ENCODE peak calls at places on chromosomes 5 and 9, in eight cellular contexts. P is breast epithelium; T is AG09309; X is CD4-positive, CD25-positive, alpha-beta regulatory T cell; S is esophagus squamous epithelium; W is CD8-positive, alpha-beta T cell; M is cardiac fibroblast; J is CD4-positive, alpha-beta memory T cell. A is an unnamed sample.

GRCh38 chr5:154813158-154813557 is 37.2 kb downstream of the FAXDC2 start:
- DNase-seq in J (no peak), P (no peak), X (no peak), W (no peak), M (no peak), T (no peak), S (no peak), A (no peak)

GRCh38 chr5:54867310-54867944 is 118.0 kb downstream of the ESM1 start:
- DNase-seq in W (no peak), P (no peak), J (no peak), T (no peak), X (no peak), M (peak; percentile 82), S (no peak), A (peak; percentile 59)

GRCh38 chr5:103993028-103993427 is 430.4 kb upstream of the NUDT12 start:
- DNase-seq in M (no peak), T (no peak), X (no peak), S (no peak), J (no peak), P (no peak), W (no peak), A (no peak)

GRCh38 chr9:133112361-133113026 is 8.5 kb downstream of the RALGDS start:
- DNase-seq in P (no peak), X (peak; percentile 39), W (no peak), S (no peak), M (no peak), J (peak; percentile 84), T (no peak), A (no peak)

GRCh38 chr9:134011401-134011800 is 13.9 kb upstream of the BRD3OS start:
- DNase-seq in M (no peak), P (no peak), X (no peak), J (no peak), T (no peak), W (no peak), S (no peak), A (no peak)

GRCh38 chr5:151902215-151902614 is 22.4 kb downstream of the GLRA1 start:
- DNase-seq in S (no peak), T (no peak), X (no peak), P (no peak), J (no peak), M (no peak), W (no peak), A (no peak)

GRCh38 chr5:17050236-17050635 is 114.1 kb upstream of the MYO10 start:
- DNase-seq in W (no peak), S (no peak), P (no peak), M (no peak), T (no peak), J (no peak), X (no peak), A (no peak)

GRCh38 chr9:69546265-69546664 is 125.9 kb downstream of the APBA1 start:
- DNase-seq in T (no peak), X (no peak), P (no peak), S (no peak), M (peak; percentile 15), W (no peak), J (no peak), A (no peak)

GRCh38 chr9:16431666-16432065 is 438.8 kb downstream of the BNC2 start:
- DNase-seq in J (no peak), S (no peak), P (no peak), X (no peak), M (no peak), T (no peak), W (no peak), A (no peak)

GRCh38 chr9:16434522-16434921 is 435.9 kb downstream of the BNC2 start:
- DNase-seq in T (peak; percentile 37), X (no peak), J (no peak), S (no peak), M (no peak), P (no peak), W (no peak), A (no peak)

DNA sequence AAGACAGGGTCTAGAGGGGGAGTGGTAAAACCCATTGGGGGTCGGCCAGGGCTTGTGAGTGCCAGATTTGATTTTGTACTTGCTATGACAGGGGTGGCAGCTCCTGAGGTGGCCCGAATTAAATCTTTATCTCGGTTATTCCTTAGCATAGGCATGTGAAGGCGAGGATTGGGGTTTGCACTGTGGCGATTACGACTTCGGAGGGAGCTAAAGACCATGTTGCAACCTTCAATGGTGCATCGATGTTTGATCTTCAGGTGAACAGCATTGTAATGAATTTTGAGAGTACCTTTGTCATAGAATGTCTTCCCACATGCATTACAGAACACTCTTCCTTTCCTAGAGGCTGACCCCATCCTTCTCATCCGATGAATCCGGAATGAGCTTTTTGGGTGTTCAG is 433.9 kb downstream of the BNC2 start:
- DNase-seq in M (no peak), P (no peak), S (no peak), X (no peak), T (no peak), J (no peak), W (no peak), A (no peak)
- H3K4me3 ChIP-seq in M (no peak overlapping the region), P (no peak overlapping the region), S (no peak overlapping the region), X (no peak overlapping the region), T (no peak overlapping the region), J (no peak overlapping the region), W (no peak overlapping the region), A (no peak overlapping the region)

GRCh38 chr5:37837101-37838032 is 2.5 kb downstream of the GDNF start:
- DNase-seq in M (peak; percentile 77), T (no peak), J (no peak), S (no peak), W (no peak), P (peak; percentile 65), X (no peak), A (no peak)

GRCh38 chr5:37836173-37837100 is 3.4 kb downstream of the GDNF start:
- DNase-seq in X (no peak), J (no peak), M (peak; percentile 40), S (no peak), T (no peak), W (no peak), P (no peak), A (no peak)

GRCh38 chr5:37838933-37839341 is 904 bp downstream of the GDNF start:
- DNase-seq in X (no peak), S (no peak), P (no peak), W (no peak), J (no peak), M (no peak), T (no peak), A (no peak)

GRCh38 chr5:37839441-37840035 is 303 bp downstream of the GDNF start:
- DNase-seq in T (no peak), P (no peak), X (no peak), M (peak; percentile 68), J (no peak), W (no peak), S (no peak), A (no peak)

DNA sequence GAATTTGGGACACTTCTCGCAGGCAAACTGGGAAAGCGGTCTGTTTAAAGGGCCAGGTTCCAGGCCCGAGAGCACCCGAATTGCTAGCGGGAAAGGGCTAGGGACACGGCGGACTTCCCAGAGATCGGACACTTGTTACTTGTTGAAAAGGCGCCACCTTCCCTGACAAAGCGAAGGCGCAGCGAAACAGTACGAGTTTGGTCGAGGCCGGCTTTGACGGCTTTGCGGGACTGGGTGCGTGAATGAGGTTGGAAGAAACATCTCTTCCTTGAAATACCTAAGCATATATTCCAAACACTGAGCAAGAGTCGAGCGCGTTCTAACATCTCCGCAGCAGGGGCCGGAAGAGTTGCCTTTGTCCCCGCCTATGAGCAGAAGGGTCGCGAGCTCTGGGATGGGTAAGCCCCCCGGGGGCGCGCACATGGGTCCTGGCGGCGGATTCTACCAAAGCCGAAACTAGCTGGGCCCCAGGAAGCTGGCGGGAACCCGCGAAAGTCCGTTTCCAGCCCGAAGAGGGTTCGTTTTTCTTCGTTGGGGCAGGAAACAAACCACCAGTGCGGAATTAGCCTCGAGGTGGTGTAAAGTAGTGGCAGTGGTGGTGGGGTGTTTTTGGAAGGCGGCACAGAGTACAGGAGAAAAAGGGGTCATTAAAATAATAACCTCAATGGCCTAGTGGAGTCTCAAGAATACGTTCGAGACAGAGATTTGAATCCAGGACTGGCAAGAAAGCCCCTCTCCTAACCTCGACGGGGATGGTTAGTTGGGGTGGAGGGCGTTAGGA is 1.5 kb downstream of the GDNF start:
- DNase-seq in M (peak; percentile 27), S (no peak), W (no peak), X (no peak), T (no peak), P (no peak), J (no peak), A (no peak)
- H3K4me3 ChIP-seq in M (peak overlapping the region; percentile 38), S (no peak overlapping the region), W (no peak overlapping the region), X (no peak overlapping the region), T (peak overlapping the region; percentile 93), P (peak overlapping the region; percentile 74), J (no peak overlapping the region), A (no peak overlapping the region)

GRCh38 chr9:34652608-34653007 is 623 bp downstream of the IL11RA start:
- DNase-seq in W (no peak), X (no peak), T (no peak), J (no peak), S (no peak), M (peak; percentile 31), P (no peak), A (no peak)

GRCh38 chr9:34651876-34652602 is at the start of gene IL11RA:
- DNase-seq in T (peak; percentile 59), J (peak; percentile 67), W (no peak), X (no peak), P (peak; percentile 75), M (peak; percentile 91), S (no peak), A (no peak)

GRCh38 chr9:34653131-34653530 is 1.1 kb downstream of the IL11RA start:
- DNase-seq in M (peak; percentile 74), T (no peak), P (no peak), J (no peak), X (no peak), S (no peak), W (no peak), A (no peak)

GRCh38 chr9:34650816-34651215 is 1.2 kb upstream of the IL11RA start:
- DNase-seq in J (no peak), W (no peak), S (no peak), X (no peak), M (peak; percentile 65), P (no peak), T (no peak), A (no peak)

DNA sequence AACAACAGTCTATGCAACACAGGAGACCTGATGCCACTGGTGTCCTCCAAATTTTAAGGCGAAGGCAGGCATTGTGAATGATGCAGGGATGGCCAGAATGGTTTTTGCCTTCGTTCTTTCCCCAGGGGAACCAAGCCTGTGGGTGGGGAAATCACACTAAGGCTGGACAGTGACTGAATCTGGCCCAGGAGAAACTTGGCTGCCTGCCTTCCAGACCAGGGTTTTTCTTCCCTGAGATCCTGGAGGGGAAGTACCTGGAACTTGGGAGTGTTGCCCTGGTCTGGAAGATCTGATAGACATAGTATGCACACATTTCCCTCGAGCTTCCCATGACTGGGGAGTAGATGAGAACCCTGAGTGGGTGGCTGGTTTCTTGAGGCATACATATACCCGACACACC is 699 bp upstream of the IL11RA start:
- DNase-seq in P (no peak), J (no peak), S (no peak), X (no peak), W (no peak), T (no peak), M (peak; percentile 64), A (no peak)
- H3K4me3 ChIP-seq in P (peak overlapping the region; percentile 69), J (no peak overlapping the region), S (no peak overlapping the region), X (no peak overlapping the region), W (no peak overlapping the region), T (peak overlapping the region; percentile 49), M (no peak overlapping the region), A (no peak overlapping the region)

DNA sequence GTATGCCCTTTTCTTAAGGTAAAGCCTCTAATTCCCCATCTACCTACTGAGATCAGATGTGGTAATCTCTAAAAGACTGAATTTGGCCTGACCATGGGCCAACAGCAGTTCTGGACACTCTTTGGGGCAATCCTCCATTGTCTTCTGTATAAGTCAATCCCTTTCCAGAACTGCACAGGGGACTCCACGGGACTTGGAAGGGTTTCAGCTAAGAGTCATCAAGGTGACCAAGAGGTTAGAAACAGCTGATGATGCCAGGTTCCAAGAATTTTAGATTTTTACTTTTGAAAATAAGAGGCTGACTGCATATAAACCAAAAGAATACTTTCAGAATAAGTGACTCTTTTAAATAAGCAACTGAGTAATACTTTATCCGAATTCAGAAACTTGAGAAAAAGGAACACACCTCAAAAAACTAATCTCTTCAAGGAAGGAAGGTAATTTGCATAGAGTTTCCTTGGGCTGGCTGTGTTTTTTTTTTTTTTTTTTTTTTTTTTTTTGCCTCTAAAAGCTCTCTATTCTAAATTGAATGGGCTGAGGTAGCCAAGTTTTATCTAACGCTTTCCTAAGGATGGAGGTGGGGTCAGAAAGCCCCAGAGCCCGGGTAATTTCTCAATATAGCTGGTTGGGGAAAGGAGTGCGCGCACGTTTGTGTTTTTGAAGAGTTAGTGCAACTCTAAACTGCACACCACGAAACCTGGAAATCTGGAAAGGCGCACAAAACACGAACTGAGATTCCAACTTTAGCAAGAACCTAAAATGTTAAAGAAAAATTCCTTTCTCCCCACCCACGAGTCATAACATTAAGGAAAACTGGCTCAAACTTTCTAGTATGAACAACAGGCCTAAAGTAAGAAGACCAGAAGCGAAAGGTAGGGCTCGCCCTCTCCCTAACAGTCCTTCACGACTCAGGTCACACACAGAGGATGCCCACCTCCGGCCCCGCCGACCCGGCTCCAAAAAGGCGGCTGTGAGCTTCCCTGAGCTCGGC is 1.3 kb downstream of the VCP start:
- DNase-seq in W (no peak), X (no peak), S (no peak), T (no peak), M (peak; percentile 29), P (peak; percentile 22), J (no peak), A (no peak)
- H3K4me3 ChIP-seq in W (peak overlapping the region; percentile 93), X (peak overlapping the region; percentile 96), S (peak overlapping the region; percentile 92), T (peak overlapping the region; percentile 64), M (peak overlapping the region; percentile 77), P (peak overlapping the region; percentile 98), J (peak overlapping the region; percentile 82), A (peak overlapping the region; percentile 53)

A was measured in naive thymus-derived CD4-positive, alpha-beta T cell.